ENCODE peak calls at places on chromosomes 6 and 20, in eight cellular contexts. L, G, D, S, N, F, K and Y are unnamed samples.

GRCh38 chr6:31901415-31901952 is 402 bp downstream of the ZBTB12 start:
- DNase-seq in L (peak), G (peak), D (peak), S (no peak), N (no peak), F (no peak), K (peak), Y (no peak)

GRCh38 chr6:123925360-123925759 is 121.7 kb downstream of the NKAIN2 start:
- DNase-seq in L (no peak), G (no peak), D (no peak), S (no peak), N (peak), F (no peak), K (no peak), Y (no peak)

GRCh38 chr20:23139524-23139923 is 53.4 kb upstream of the CD93 start:
- DNase-seq in L (no peak), G (no peak), D (no peak), S (no peak), N (peak), F (no peak), K (no peak), Y (no peak)

GRCh38 chr6:13712485-13712990 is 903 bp upstream of the RANBP9 start:
- DNase-seq in L (no peak), G (no peak), D (no peak), S (no peak), N (no peak), F (no peak), K (no peak), Y (no peak)

GRCh38 chr6:43983632-43984031 is 143.6 kb downstream of the MRPL14 start:
- DNase-seq in L (no peak), G (no peak), D (no peak), S (no peak), N (no peak), F (no peak), K (no peak), Y (no peak)

GRCh38 chr6:130274007-130274406 is 51.3 kb upstream of the SAMD3 start:
- DNase-seq in L (no peak), G (no peak), D (no peak), S (peak), N (no peak), F (no peak), K (no peak), Y (no peak)

GRCh38 chr6:49336514-49337131 is 126.4 kb downstream of the MMUT start:
- DNase-seq in L (no peak), G (no peak), D (no peak), S (peak), N (peak), F (peak), K (no peak), Y (no peak)

GRCh38 chr6:108768792-108769524 is 79.3 kb upstream of the ARMC2 start:
- DNase-seq in L (no peak), G (no peak), D (no peak), S (no peak), N (no peak), F (no peak), K (no peak), Y (no peak)

GRCh38 chr20:53949319-53949839 is 121.0 kb downstream of the BCAS1 start:
- DNase-seq in L (peak), G (peak), D (peak), S (no peak), N (peak), F (peak), K (peak), Y (peak)

GRCh38 chr20:3606021-3606420 is 57.2 kb downstream of the GFRA4 start:
- DNase-seq in L (no peak), G (no peak), D (no peak), S (no peak), N (no peak), F (no peak), K (no peak), Y (no peak)

GRCh38 chr6:144969154-144969553 is 684.0 kb downstream of the UTRN start:
- DNase-seq in L (no peak), G (no peak), D (no peak), S (no peak), N (peak), F (no peak), K (no peak), Y (no peak)

GRCh38 chr20:19688031-19688806 is 69.8 kb upstream of the RIN2 start:
- DNase-seq in L (no peak), G (no peak), D (no peak), S (peak), N (peak), F (peak), K (peak), Y (peak)

GRCh38 chr20:1900321-1900791 is 5.1 kb downstream of the SIRPA start:
- DNase-seq in L (no peak), G (no peak), D (no peak), S (peak), N (peak), F (peak), K (peak), Y (no peak)